ENCODE peak calls at places on chromosomes 13 and 19, in six cellular contexts. L, E, B, H, N and Z are unnamed samples. For H3K4me1, the result is how much of the 10 kb centered on the place peaks cover.

GRCh38 chr19:35734889-35735288 is 7.4 kb downstream of the IGFLR1 start:
- DNase-seq in L (no peak), E (no peak), B (no peak), H (no peak), N (no peak), Z (no peak)

GRCh38 chr19:3284759-3285646 is 60.5 kb downstream of the CELF5 start:
- DNase-seq in L (peak), E (no peak), B (peak), H (peak), N (peak), Z (no peak)

GRCh38 chr19:30373593-30373992 is 1.4 kb downstream of the ZNF536 start:
- DNase-seq in L (peak), E (no peak), B (no peak), H (no peak), N (no peak), Z (no peak)

GRCh38 chr13:97122381-97122996 is 99.6 kb upstream of the MBNL2 start:
- DNase-seq in L (no peak), E (no peak), B (no peak), H (no peak), N (no peak), Z (no peak)

GRCh38 chr19:41784337-41785239 is 11.8 kb upstream of the CEACAM3 start:
- DNase-seq in L (no peak), E (no peak), B (no peak), H (peak), N (no peak), Z (no peak)

GRCh38 chr19:55460670-55461258 is 678 bp downstream of the ISOC2 start:
- DNase-seq in L (peak), E (peak), B (peak), H (peak), N (peak), Z (peak)

GRCh38 chr19:38208571-38208970 is 15.5 kb downstream of the DPF1 start:
- DNase-seq in L (no peak), E (no peak), B (no peak), H (no peak), N (no peak), Z (no peak)

GRCh38 chr19:52171321-52172169 is at the start of gene ZNF836:
- DNase-seq in L (peak), E (peak), B (peak), H (peak), N (peak), Z (peak)

GRCh38 chr13:93477238-93477637 is 250.6 kb downstream of the GPC6 start:
- DNase-seq in L (no peak), E (no peak), B (no peak), H (no peak), N (no peak), Z (no peak)

DNA sequence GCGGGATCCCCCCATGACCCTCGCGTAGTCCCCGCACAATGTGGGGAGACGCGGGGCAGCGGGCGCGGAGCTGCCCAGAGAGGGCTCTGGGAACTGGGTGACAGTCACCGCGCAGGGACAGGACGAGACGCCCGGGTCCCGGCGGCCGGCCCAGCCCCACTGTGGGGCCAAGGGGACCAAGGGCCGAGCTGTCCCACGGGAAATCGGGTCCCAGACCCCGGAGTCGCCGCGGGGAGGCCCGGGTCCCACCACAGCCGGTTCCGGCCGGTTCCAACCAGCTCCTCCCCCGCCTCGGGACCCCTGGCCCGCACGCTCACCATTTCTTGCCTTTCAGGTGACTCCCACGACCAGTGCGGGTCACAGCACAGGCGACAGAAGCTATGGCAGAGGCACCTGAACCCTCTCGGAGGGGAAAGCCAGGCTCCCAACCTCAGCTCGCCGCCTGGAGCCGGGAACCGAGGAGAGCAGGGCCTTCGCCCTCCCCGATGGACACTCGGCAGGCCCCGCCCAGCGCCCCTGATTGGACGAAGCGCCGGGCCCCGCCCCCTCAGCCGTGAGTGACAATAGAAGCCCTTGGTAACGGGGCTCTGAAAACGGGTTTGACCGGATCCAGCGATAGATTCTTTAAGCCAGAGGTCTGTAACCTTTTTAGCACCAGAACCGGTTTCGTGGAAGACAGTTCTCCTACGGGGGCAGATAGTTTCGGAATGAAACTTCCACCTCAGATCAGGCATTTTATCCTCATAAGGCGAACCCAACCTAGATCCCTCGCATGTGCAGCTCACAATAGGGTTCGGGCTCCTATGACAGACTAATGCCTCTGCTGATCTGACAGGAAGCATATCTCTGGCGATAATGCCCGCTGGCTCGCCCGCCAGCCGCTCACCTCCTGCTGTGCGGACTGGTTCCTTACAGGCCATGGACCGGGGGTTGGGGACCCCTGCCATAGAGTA is at the start of gene ZNF433:
- DNase-seq in L (peak), E (peak), B (peak), H (peak), N (peak), Z (peak)
- H3K27ac ChIP-seq in L (peak), E (peak), B (peak), H (peak), N (peak), Z (peak)

GRCh38 chr13:36533806-36534205 is 101.5 kb downstream of the CCNA1 start:
- DNase-seq in L (no peak), E (no peak), B (no peak), H (no peak), N (no peak), Z (no peak)

GRCh38 chr13:36530050-36530789 is 97.9 kb downstream of the CCNA1 start:
- DNase-seq in L (peak), E (no peak), B (no peak), H (no peak), N (no peak), Z (no peak)

GRCh38 chr13:36528105-36528504 is 95.8 kb downstream of the CCNA1 start:
- DNase-seq in L (no peak), E (no peak), B (no peak), H (no peak), N (no peak), Z (no peak)

GRCh38 chr13:36530861-36531590 is 98.7 kb downstream of the CCNA1 start:
- DNase-seq in L (no peak), E (no peak), B (no peak), H (no peak), N (no peak), Z (no peak)

DNA sequence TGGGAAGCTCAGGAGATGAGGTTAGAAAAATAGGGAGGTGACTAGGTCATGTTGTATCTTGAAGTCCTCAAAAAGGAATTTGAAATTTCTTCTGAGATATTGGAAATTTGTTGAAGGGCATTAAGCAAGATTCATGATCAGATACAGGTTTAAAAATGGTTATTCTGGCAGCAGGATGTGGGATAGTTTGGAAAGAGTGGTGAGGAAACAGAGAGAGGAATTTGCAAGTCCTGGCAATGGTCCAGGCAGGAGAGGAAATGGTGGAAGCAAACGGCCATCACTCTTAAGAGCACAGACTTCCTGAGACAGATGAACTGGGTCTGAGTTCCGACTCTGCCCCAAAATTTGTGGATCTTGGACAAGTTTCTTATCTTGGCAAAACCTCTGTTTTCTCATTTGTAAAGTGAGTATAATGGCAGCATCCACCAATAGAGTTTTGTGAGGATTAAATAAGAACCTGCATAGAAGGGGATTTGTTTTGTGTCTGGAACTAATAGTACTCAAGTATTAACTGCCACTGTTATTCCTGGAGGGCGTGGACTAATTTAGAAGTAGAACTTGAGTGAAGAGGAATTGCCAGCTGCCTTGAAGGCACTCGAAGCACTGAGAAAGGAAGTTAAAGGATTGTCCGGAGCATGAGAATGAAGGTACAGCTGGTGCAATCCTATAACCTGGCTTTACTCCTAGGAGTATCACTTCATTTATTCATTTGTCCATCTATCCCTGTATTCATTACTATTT is 99.6 kb downstream of the CCNA1 start:
- DNase-seq in L (no peak), E (peak), B (no peak), H (no peak), N (no peak), Z (no peak)
- H3K4me1 ChIP-seq in L (under half), E (under half), B (under half), H (under half), N (under half), Z (under half)

GRCh38 chr13:51768976-51769375 is 35.0 kb downstream of the DHRS12 start:
- DNase-seq in L (no peak), E (no peak), B (no peak), H (no peak), N (no peak), Z (no peak)

GRCh38 chr13:51767100-51767499 is 36.9 kb downstream of the DHRS12 start:
- DNase-seq in L (peak), E (no peak), B (no peak), H (no peak), N (no peak), Z (no peak)

GRCh38 chr13:51769455-51770127 is 34.4 kb downstream of the DHRS12 start:
- DNase-seq in L (peak), E (peak), B (peak), H (no peak), N (peak), Z (no peak)

GRCh38 chr13:51770160-51770559 is 33.8 kb downstream of the DHRS12 start:
- DNase-seq in L (peak), E (no peak), B (no peak), H (no peak), N (no peak), Z (no peak)

DNA sequence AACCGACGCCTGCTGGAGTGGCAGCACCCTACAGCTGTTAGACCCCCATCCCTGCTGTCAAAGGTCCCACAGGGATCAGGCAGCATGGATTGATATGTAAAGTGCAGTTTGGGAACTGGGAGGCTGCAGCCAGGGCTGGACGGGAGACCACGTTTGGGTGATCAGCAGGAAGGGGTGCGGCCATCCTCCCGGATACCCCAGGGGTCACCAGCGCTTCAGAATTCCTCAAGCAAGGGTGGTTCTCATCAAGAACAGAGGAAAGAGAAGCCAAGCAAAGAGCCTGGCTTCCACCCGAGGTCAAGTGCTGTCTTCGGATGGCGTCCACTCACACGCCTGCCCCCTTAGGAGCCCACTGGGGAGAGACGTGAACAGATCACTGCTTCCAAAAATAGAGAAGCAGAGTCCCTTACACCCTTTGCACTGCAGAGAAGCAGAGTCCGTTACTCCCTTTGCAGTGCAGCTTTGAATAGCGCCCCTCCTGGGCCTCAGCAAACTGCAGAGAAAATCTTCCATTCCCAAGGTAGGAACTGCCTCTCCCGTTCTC is 35.5 kb downstream of the DHRS12 start:
- DNase-seq in L (peak), E (no peak), B (no peak), H (no peak), N (no peak), Z (no peak)
- TF ChIP-seq CTCF in L (peak), E (no peak), B (peak), H (no peak), N (no peak), Z (peak)

GRCh38 chr13:112905990-112906641 is 62.9 kb upstream of the MCF2L start:
- DNase-seq in L (peak), E (no peak), B (no peak), H (no peak), N (no peak), Z (no peak)
- H3K27ac ChIP-seq in L (peak), E (no peak), B (no peak), H (no peak), N (peak), Z (no peak)

GRCh38 chr19:6069268-6069771 is 41.0 kb downstream of the RFX2 start:
- DNase-seq in L (no peak), E (no peak), B (no peak), H (no peak), N (peak), Z (no peak)

GRCh38 chr19:6071103-6071485 is 39.2 kb downstream of the RFX2 start:
- DNase-seq in L (no peak), E (no peak), B (no peak), H (no peak), N (peak), Z (no peak)

GRCh38 chr19:6071840-6072239 is 38.5 kb downstream of the RFX2 start:
- DNase-seq in L (no peak), E (no peak), B (no peak), H (no peak), N (no peak), Z (no peak)

GRCh38 chr19:6068711-6069110 is 41.6 kb downstream of the RFX2 start:
- DNase-seq in L (no peak), E (no peak), B (no peak), H (no peak), N (peak), Z (no peak)

GRCh38 chr19:6070179-6071102 is 39.9 kb downstream of the RFX2 start:
- DNase-seq in L (no peak), E (no peak), B (no peak), H (no peak), N (peak), Z (no peak)
- H3K4me1 ChIP-seq in L (under half), E (under half), B (under half), H (under half), N (half or more), Z (under half)

GRCh38 chr13:111068009-111068350 is 47.1 kb upstream of the ARHGEF7 start:
- DNase-seq in L (no peak), E (no peak), B (no peak), H (no peak), N (no peak), Z (no peak)
- TF ChIP-seq CTCF in L (peak), E (no peak), B (no peak), H (no peak), N (no peak), Z (peak)

GRCh38 chr13:32211788-32212187 is 103.4 kb downstream of the ZAR1L start:
- DNase-seq in L (no peak), E (no peak), B (peak), H (no peak), N (no peak), Z (no peak)
- H3K27ac ChIP-seq in L (no peak), E (no peak), B (peak), H (no peak), N (no peak), Z (peak)